ENCODE peak calls at places on chromosomes 3 and 15, in eight cellular contexts. O is fibroblast of mammary gland, L is OCI-LY7, W is lower lobe of right lung, T is heart left ventricle, D is fibroblast of pulmonary artery, E is transverse colon, N is AG09309. V is an unnamed sample.

GRCh38 chr3:189902230-189903186 is 218.2 kb downstream of the P3H2 start:
- DNase-seq in L (no peak), W (no peak), D (no peak), N (no peak), T (no peak), O (peak), E (no peak), V (no peak)

GRCh38 chr3:188617270-188617669 is 463.3 kb downstream of the LPP start:
- DNase-seq in W (no peak), E (no peak), O (no peak), T (no peak), D (no peak), L (no peak), N (no peak), V (no peak)

GRCh38 chr3:120524171-120524923 is 71.8 kb upstream of the NDUFB4 start:
- DNase-seq in T (no peak), L (no peak), O (peak), D (peak), E (no peak), W (no peak), N (peak), V (no peak)

GRCh38 chr3:195178124-195178910 is 92.6 kb downstream of the XXYLT1 start:
- DNase-seq in N (no peak), T (peak), E (no peak), D (no peak), O (no peak), L (no peak), W (no peak), V (no peak)

GRCh38 chr15:84772031-84772430 is 23.6 kb downstream of the ZNF592 start:
- DNase-seq in T (no peak), N (no peak), E (no peak), L (no peak), D (no peak), O (no peak), W (no peak), V (no peak)

GRCh38 chr15:58110999-58111717 is 27.0 kb upstream of the AQP9 start:
- DNase-seq in N (no peak), O (no peak), L (no peak), D (peak), E (no peak), W (no peak), T (no peak), V (no peak)

GRCh38 chr3:167870743-167871142 is 135.2 kb downstream of the SERPINI1 start:
- DNase-seq in D (no peak), L (no peak), E (no peak), O (no peak), W (no peak), T (no peak), N (no peak), V (no peak)

GRCh38 chr15:40873625-40874561 is at the start of gene RHOV:
- DNase-seq in T (peak), N (no peak), L (peak), E (peak), D (peak), W (peak), O (no peak), V (peak)

GRCh38 chr15:99755692-99756409 is 22.6 kb upstream of the LYSMD4 start:
- DNase-seq in L (peak), W (peak), N (peak), E (peak), D (peak), T (peak), O (peak), V (peak)

DNA sequence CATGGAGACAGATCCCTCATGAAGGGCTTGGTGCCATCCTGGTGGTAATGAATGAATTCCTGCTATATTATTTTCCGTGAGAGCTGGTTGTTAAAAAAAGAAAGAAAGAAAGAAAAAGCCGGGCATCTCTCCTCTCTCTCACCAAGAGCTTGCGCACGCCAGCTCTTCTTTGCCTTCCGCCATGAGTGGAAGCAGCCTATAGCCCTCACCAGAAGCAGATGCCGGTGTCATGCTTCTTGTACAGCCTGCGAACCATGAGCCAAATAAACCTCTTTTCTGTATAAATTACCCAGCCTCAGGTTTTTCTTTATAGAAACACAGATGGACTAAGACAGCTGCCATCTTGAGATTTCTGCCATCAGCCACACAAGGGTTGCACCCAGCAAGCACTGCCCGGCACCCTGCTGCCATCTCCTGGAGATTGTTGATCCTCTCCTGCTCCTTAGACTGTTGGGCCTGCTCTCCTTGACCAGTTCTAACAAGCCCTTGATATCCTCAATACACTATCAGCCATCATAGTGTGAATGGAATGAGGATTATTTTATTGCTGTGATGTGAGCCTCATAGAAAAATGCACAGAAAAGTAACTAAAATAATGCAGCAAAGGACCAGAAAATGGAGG is 3.5 kb upstream of the AHSG start:
- DNase-seq in L (peak), T (no peak), D (peak), O (peak), W (no peak), N (no peak), E (no peak), V (peak)
- TF ChIP-seq CTCF in L (peak), T (no peak), D (peak), O (peak), W (no peak), N (peak), E (no peak), V (peak)

GRCh38 chr3:28345690-28346089 is 2.8 kb upstream of the ZCWPW2 start:
- DNase-seq in O (no peak), T (no peak), L (no peak), D (no peak), W (no peak), E (no peak), N (no peak), V (no peak)

GRCh38 chr3:28349397-28350000 is 875 bp upstream of the AZI2 start:
- DNase-seq in D (no peak), W (no peak), O (peak), N (no peak), E (no peak), L (no peak), T (no peak), V (no peak)

GRCh38 chr3:28347374-28348285 is 891 bp upstream of the ZCWPW2 start:
- DNase-seq in W (no peak), D (peak), E (no peak), L (no peak), T (no peak), O (peak), N (peak), V (no peak)

GRCh38 chr3:28348286-28348636 is 260 bp upstream of the ZCWPW2 start:
- DNase-seq in L (no peak), N (peak), W (no peak), D (no peak), T (no peak), E (no peak), O (peak), V (no peak)

GRCh38 chr3:28348637-28349396 is at the start of the genes AZI2 and ZCWPW2:
- DNase-seq in O (peak), W (peak), L (peak), N (peak), E (peak), T (peak), D (peak), V (peak)
- TF ChIP-seq CTCF in O (no peak), W (peak), L (peak), N (no peak), E (no peak), T (no peak), D (peak), V (no peak)

DNA sequence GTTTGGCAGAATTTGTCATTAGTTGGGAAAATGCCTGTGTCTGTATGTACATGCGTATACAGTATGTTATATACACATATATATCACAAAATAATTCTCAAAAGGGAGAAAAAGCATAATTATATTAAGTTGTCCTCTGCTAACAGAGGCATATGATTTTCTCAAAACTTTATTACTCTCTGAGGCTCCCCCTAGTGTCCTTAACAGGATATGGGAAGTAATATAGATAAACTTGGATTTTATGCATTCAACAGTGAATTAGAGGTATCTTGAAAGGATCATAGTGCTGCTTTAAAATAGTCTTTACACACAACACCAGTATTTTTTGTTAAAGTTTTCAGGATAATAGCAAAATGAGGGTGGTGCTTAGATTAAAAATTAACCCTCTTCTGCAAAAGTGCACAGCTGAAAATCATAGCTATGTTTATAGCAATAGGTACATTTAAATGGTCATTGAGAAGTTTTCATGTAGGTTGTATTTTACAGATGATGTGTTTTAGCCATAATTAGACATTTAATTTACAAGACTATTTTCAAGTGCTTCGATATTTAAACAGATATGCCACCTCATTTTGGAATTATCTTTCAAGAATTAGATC is 454.0 kb upstream of the ROBO2 start:
- DNase-seq in N (no peak), O (peak), L (peak), W (no peak), T (no peak), E (no peak), D (peak), V (no peak)
- TF ChIP-seq CTCF in N (peak), O (peak), L (peak), W (peak), T (peak), E (no peak), D (peak), V (no peak)

DNA sequence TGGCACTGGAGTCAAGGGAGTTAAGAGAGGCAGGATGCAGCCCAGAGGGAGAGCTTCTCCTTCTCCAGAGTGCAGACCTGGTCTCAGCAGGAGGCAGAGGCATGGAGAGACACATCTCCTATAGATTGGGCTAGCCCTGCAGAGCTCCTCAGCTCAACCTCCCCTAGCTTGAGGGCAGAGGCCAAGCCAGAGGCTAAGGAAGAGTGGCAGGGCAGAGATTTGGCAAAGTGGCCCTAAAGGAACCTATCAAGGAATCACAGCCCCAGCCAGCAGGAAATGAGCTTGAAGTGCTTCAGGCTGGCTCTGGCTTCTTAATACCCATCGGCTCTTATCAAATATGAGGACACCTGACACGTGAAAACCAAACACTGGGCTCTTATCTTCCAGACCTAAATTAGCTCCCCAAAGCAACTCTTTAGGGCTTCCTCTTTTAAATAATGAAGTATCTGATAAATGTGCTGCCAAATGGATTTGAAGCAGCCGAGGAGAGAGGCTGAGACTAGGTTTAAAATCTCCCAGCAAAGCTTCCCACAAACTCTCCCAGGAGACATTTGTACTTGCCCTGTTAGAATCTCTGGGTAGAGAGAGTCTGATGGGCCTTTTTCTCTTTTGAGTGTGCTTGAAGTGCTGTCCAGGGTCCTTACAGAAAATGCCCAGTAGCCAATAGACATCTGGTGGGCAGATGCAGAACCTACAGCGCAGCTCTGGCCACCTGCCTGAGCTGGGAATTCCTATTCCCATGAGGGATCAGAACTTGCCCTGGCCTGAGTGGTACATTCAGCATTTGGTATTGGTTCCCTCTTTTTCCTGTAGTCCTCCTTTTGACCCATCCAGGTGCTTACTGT is 271.4 kb downstream of the CLSTN2 start:
- DNase-seq in N (no peak), T (no peak), E (no peak), W (no peak), O (peak), L (no peak), D (peak), V (no peak)
- TF ChIP-seq CTCF in N (peak), T (peak), E (no peak), W (no peak), O (peak), L (no peak), D (peak), V (no peak)

DNA sequence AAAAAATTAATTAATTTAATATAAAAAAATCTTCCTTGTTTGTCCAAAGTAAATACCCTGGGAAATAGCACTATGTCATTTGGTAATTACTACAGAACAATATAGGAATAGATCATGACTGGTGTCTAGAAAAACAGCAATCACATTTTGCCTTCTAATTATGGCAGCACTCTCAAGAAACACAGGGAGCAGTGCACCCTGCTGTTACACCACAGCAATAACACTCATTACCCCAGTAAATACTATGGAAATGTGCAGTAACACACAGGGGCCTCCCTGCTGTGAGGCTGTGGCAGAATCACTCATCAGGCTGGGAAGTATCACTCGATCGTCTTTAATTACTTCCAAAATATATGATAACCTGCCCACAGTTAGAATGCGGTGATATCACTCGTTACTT is 646.0 kb downstream of the TUSC7 start:
- DNase-seq in E (no peak), N (no peak), O (peak), D (peak), L (no peak), W (no peak), T (no peak), V (peak)
- TF ChIP-seq CTCF in E (peak), N (peak), O (peak), D (peak), L (no peak), W (no peak), T (no peak), V (peak)

GRCh38 chr15:42591238-42591936 is 16.0 kb downstream of the STARD9 start:
- DNase-seq in D (peak), L (peak), E (no peak), T (no peak), N (no peak), W (no peak), O (peak), V (no peak)
- TF ChIP-seq CTCF in D (peak), L (peak), E (peak), T (peak), N (peak), W (peak), O (peak), V (no peak)

DNA sequence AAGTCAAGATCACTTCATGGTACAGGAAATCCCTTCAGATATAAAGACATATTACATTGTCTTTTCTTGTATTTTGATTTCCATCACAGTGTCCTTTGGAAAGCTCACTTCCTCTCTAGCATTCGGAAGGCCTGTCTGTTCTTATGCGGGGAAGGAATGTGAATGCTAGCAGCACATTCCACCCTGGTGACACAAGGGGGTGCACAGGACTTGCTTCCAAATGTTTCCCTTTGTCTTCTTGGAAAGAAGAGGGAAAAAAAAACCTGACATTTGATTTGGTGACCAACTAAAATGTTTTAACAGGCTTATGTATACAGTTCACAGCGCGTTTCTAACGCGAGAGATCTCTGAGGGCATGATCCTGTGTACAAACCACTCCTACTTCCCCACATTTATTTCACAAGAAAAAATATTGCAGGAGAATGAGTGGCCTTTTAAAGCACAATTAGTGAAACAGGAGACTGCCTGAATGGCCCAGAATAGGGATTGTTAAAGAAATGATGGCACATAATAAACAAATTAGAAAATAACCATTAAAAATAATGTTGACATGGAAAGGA is 107.5 kb upstream of the FXR1 start:
- DNase-seq in E (no peak), T (no peak), N (no peak), W (no peak), O (peak), D (peak), L (no peak), V (no peak)
- TF ChIP-seq CTCF in E (no peak), T (peak), N (peak), W (no peak), O (peak), D (peak), L (no peak), V (peak)

GRCh38 chr3:133457025-133457424 is 57.2 kb downstream of the BFSP2 start:
- DNase-seq in E (no peak), T (no peak), D (no peak), N (no peak), W (no peak), L (no peak), O (no peak), V (no peak)

GRCh38 chr3:133455281-133455680 is 55.4 kb downstream of the BFSP2 start:
- DNase-seq in W (no peak), N (no peak), T (no peak), E (no peak), D (no peak), O (no peak), L (no peak), V (no peak)

GRCh38 chr3:133459400-133459799 is 59.5 kb downstream of the BFSP2 start:
- DNase-seq in D (no peak), E (peak), N (no peak), L (no peak), W (no peak), T (peak), O (no peak), V (no peak)

GRCh38 chr3:133455960-133456359 is 56.1 kb downstream of the BFSP2 start:
- DNase-seq in E (no peak), O (no peak), N (no peak), W (no peak), T (no peak), D (no peak), L (no peak), V (no peak)

GRCh38 chr3:133457465-133458067 is 57.7 kb downstream of the BFSP2 start:
- DNase-seq in O (peak), T (no peak), L (peak), W (no peak), N (no peak), D (peak), E (no peak), V (no peak)
- TF ChIP-seq CTCF in O (peak), T (no peak), L (peak), W (no peak), N (peak), D (peak), E (no peak), V (peak)

GRCh38 chr3:38084019-38084968 is 45.3 kb downstream of the DLEC1 start:
- DNase-seq in L (peak), D (peak), T (no peak), N (no peak), W (no peak), E (no peak), O (peak), V (peak)
- TF ChIP-seq CTCF in L (no peak), D (no peak), T (no peak), N (no peak), W (no peak), E (no peak), O (no peak), V (no peak)

GRCh38 chr3:142984255-142984654 is 17.1 kb upstream of the U2SURP start:
- DNase-seq in T (no peak), E (no peak), O (no peak), N (no peak), W (no peak), L (no peak), D (no peak), V (no peak)

GRCh38 chr3:142981901-142982773 is 18.7 kb upstream of the PAQR9 start:
- DNase-seq in D (no peak), O (no peak), L (no peak), W (no peak), N (no peak), T (no peak), E (no peak), V (no peak)

GRCh38 chr3:142983318-142983717 is 18.1 kb upstream of the U2SURP start:
- DNase-seq in O (no peak), D (no peak), N (no peak), L (no peak), E (no peak), T (no peak), W (no peak), V (no peak)

GRCh38 chr3:142977399-142977728 is 13.9 kb upstream of the PAQR9 start:
- DNase-seq in W (no peak), D (no peak), O (peak), T (no peak), L (no peak), N (no peak), E (no peak), V (no peak)

DNA sequence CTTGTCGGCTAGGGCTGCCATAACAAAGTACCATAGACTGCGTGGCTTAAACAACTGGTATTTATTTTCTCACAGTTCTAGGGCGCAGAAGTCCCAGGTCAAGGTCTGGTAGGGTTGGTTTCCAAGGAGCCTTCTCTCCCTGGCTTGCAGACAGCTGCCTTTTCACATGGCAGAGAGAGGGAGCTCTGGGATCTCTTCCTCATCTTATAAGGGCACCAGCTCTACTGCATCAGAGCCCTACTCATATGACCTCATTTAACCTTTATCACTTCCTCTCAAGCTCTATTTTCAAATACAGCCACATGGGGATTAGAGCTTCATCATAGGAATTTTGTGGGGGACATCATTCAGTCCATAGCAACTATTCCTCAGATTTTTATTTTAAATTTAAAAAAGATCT is 17.6 kb upstream of the PAQR9 start:
- DNase-seq in W (no peak), E (no peak), O (no peak), L (no peak), T (no peak), N (no peak), D (no peak), V (no peak)
- TF ChIP-seq CTCF in W (no peak), E (no peak), O (no peak), L (no peak), T (no peak), N (no peak), D (no peak), V (no peak)